ENCODE peak calls at places on chromosomes 2 and 18, in four cellular contexts. X is HepG2, U is GM12878, S is H1. F is an unnamed sample.

GRCh38 chr2:78980871-78981270 is 44.6 kb upstream of the REG3G start:
- DNase-seq in S (no peak), U (no peak), X (no peak), F (no peak)

GRCh38 chr2:180364719-180365118 is 357.6 kb upstream of the CWC22 start:
- DNase-seq in U (no peak), X (no peak), S (no peak), F (no peak)

GRCh38 chr2:129748653-129749052 is 230.8 kb upstream of the RAB6C start:
- DNase-seq in S (no peak), X (peak), U (no peak), F (no peak)

GRCh38 chr18:30093376-30093775 is 949.2 kb downstream of the DSC3 start:
- DNase-seq in U (no peak), X (no peak), S (no peak), F (no peak)

GRCh38 chr2:178579006-178579405 is 98.7 kb downstream of the PLEKHA3 start:
- DNase-seq in U (no peak), S (no peak), X (no peak), F (no peak)

GRCh38 chr18:58793361-58793760 is 71.3 kb upstream of the ZNF532 start:
- DNase-seq in X (no peak), S (no peak), U (no peak), F (no peak)

GRCh38 chr2:231334179-231334930 is 61.2 kb upstream of the B3GNT7 start:
- DNase-seq in X (no peak), U (no peak), S (no peak), F (no peak)

GRCh38 chr2:1660656-1661650 is 83.4 kb downstream of the PXDN start:
- DNase-seq in S (no peak), U (no peak), X (no peak), F (no peak)

GRCh38 chr18:35024965-35025364 is 16.2 kb upstream of the MAPRE2 start:
- DNase-seq in S (no peak), X (peak), U (no peak), F (no peak)

GRCh38 chr2:85516649-85517389 is 22.1 kb upstream of the MAT2A start:
- DNase-seq in X (peak), S (no peak), U (no peak), F (no peak)

GRCh38 chr18:12308386-12309100 is 502 bp downstream of the TUBB6 start:
- DNase-seq in S (peak), X (peak), U (no peak), F (peak)

GRCh38 chr2:188997276-188997675 is 23.1 kb downstream of the COL3A1 start:
- DNase-seq in U (no peak), S (no peak), X (no peak), F (no peak)

GRCh38 chr2:218282173-218282991 is 9.9 kb downstream of the TMBIM1 start:
- DNase-seq in U (no peak), X (no peak), S (no peak), F (no peak)

GRCh38 chr2:26649322-26649721 is 8.2 kb upstream of the CIB4 start:
- DNase-seq in U (no peak), X (no peak), S (no peak), F (peak)

GRCh38 chr2:160581448-160581847 is 87.8 kb upstream of the RBMS1 start:
- DNase-seq in X (no peak), S (no peak), U (no peak), F (no peak)

GRCh38 chr2:174326880-174327558 is 7.7 kb upstream of the SP9 start:
- DNase-seq in U (no peak), X (no peak), S (peak), F (no peak)

GRCh38 chr18:55300469-55301195 is 287.4 kb downstream of the TCF4 start:
- DNase-seq in S (no peak), X (no peak), U (no peak), F (no peak)

GRCh38 chr2:10085852-10086148 is 5.6 kb upstream of the CYS1 start:
- DNase-seq in X (no peak), S (no peak), U (no peak), F (no peak)

GRCh38 chr18:12305930-12306629 is 2.0 kb upstream of the TUBB6 start:
- DNase-seq in U (no peak), S (peak), X (no peak), F (no peak)

GRCh38 chr2:175414872-175415487 is 233.5 kb upstream of the ATP5MC3 start:
- DNase-seq in S (peak), X (peak), U (no peak), F (peak)

GRCh38 chr2:231292472-231293134 is 94.2 kb downstream of the ARMC9 start:
- DNase-seq in U (no peak), X (no peak), S (no peak), F (no peak)

GRCh38 chr2:144265654-144266053 is 254.3 kb downstream of the ZEB2 start:
- DNase-seq in S (no peak), X (no peak), U (no peak), F (no peak)

GRCh38 chr18:38421016-38421415 is 855.4 kb upstream of the CELF4 start:
- DNase-seq in X (no peak), S (no peak), U (no peak), F (no peak)

GRCh38 chr2:55949211-55949610 is 25.6 kb upstream of the EFEMP1 start:
- DNase-seq in U (no peak), S (no peak), X (no peak), F (no peak)

GRCh38 chr2:135510577-135510976 is 20.4 kb downstream of the ZRANB3 start:
- DNase-seq in X (no peak), S (no peak), U (no peak), F (no peak)

GRCh38 chr18:40904295-40904694 is 1050.7 kb upstream of the PIK3C3 start:
- DNase-seq in S (no peak), U (no peak), X (no peak), F (no peak)

GRCh38 chr2:119691651-119692245 is 12.7 kb downstream of the TMEM177 start:
- DNase-seq in X (peak), S (no peak), U (no peak), F (no peak)

GRCh38 chr18:48488388-48488850 is 50.4 kb upstream of the CTIF start:
- DNase-seq in U (no peak), S (no peak), X (peak), F (no peak)

GRCh38 chr2:160492401-160493226 is 993 bp downstream of the RBMS1 start:
- DNase-seq in X (peak), U (no peak), S (peak), F (peak)

GRCh38 chr2:98907966-98908905 is 27.8 kb downstream of the CRACDL start:
- DNase-seq in U (no peak), X (no peak), S (peak), F (no peak)

GRCh38 chr2:152084076-152084475 is 14.8 kb downstream of the CACNB4 start:
- DNase-seq in S (no peak), U (no peak), X (no peak), F (no peak)
- TF ChIP-seq SP1 in S (no peak), U (no peak), X (no peak), F (no peak)

GRCh38 chr2:71605173-71605641 is 151.8 kb downstream of the DYSF start:
- DNase-seq in X (no peak), U (no peak), S (peak), F (no peak)
- TF ChIP-seq SUZ12 in X (no peak), U (no peak), S (no peak), F (no peak)

DNA sequence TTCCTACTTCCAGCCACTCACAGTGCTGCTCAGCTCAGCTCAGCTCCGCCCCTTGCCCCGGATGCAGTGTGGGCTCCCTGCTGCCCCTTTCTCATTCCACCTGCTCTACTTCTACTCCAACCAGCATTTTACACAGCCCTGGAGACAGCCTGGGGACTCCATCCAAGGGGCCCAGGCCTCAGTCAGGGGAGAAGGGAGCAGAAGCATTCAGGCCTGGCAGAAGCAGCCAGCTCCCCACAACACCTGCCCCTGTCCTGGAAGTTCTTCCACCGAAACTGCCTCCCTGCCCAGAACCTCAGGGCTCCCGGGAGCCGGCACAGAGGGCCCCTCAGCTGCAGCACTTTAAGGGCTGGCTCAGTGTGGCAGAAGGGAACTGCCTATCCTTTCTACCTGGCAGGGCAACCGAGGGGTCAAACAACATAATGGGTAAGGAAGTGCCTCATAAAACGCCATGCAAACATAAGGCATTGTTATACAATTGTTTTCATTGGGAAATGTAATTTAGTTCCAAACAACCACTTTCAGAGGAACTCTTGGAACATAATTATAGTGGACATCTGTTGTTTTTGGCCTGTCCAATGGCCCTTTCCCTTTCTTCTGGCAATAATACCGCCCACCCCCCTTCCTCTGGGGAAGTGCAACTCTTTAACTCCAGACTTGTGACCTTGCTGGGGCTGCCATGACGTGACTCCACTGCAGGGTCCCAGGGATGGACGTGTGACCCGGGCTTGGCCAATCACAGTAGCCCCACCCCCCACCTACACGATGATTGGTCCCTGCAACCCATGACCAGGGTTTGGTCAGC is 102.4 kb downstream of the LIPG start:
- DNase-seq in X (no peak), S (peak), U (no peak), F (no peak)
- TF ChIP-seq SP1 in X (no peak), S (no peak), U (no peak), F (no peak)

GRCh38 chr2:206858972-206859739 is 80.2 kb upstream of the CPO start:
- DNase-seq in S (no peak), X (no peak), U (no peak), F (no peak)
- TF ChIP-seq SUZ12 in S (no peak), X (no peak), U (no peak), F (no peak)

GRCh38 chr2:88624477-88624876 is 2.8 kb downstream of the EIF2AK3 start:
- DNase-seq in S (no peak), X (no peak), U (no peak), F (no peak)
- TF ChIP-seq SP1 in S (no peak), X (no peak), U (no peak), F (no peak)

DNA sequence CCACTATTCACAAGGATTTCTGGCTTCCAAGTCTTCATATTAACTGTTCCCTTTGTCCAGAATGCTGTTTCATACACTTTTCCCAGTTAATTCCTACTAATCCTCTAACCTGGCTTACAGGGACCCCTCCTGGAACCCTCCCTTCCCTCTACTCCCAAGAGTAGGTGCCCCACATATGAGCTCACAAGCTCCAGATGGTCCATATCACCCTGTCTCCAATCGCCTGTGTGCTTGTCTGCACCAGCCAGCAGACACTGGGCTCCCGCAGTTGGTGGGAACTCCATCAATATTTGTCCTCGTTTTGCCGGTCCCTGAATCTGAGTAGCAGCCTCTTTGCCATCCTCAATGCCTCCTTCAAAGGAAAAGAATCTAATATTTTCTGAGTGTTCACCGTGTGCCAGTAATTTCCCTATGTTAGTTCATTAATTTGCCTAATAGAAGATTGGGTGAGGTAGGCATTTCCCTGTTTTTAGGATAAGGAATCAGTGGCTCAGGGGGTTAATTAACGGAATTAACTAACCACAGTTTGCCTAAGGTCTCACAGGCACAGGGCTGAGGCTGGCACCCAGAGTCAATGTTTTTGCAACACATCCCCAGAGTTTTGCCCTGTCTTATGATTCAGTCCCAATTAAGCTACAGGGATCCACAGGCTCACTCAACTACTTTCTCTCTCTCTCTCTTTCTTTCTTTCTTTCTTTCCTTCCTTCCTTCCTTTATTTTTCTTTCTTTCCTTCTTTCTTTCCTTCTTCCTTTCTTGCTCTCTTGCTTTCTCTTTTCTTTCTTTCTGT is 141.6 kb upstream of the CYP1B1 start:
- DNase-seq in S (no peak), U (no peak), X (no peak), F (no peak)
- TF ChIP-seq SUZ12 in S (no peak), U (no peak), X (no peak), F (no peak)

GRCh38 chr18:76524477-76524876 is 29.4 kb upstream of the ZNF516 start:
- DNase-seq in U (no peak), S (no peak), X (no peak), F (no peak)

GRCh38 chr18:76528477-76529432 is 33.7 kb upstream of the ZNF516 start:
- DNase-seq in S (no peak), X (peak), U (peak), F (no peak)

GRCh38 chr18:76522104-76522503 is 27.1 kb upstream of the ZNF516 start:
- DNase-seq in X (no peak), S (no peak), U (no peak), F (no peak)

GRCh38 chr18:76522551-76522950 is 27.5 kb upstream of the ZNF516 start:
- DNase-seq in U (no peak), S (no peak), X (no peak), F (no peak)

GRCh38 chr18:76524900-76525698 is 30.1 kb upstream of the ZNF516 start:
- DNase-seq in S (no peak), U (no peak), X (peak), F (peak)
- TF ChIP-seq SP1 in S (no peak), U (no peak), X (no peak), F (no peak)

GRCh38 chr2:186907897-186908296 is 58.9 kb upstream of the ZSWIM2 start:
- DNase-seq in U (no peak), S (no peak), X (no peak), F (no peak)

GRCh38 chr2:186909095-186909494 is 60.1 kb upstream of the ZSWIM2 start:
- DNase-seq in S (no peak), X (no peak), U (no peak), F (no peak)

DNA sequence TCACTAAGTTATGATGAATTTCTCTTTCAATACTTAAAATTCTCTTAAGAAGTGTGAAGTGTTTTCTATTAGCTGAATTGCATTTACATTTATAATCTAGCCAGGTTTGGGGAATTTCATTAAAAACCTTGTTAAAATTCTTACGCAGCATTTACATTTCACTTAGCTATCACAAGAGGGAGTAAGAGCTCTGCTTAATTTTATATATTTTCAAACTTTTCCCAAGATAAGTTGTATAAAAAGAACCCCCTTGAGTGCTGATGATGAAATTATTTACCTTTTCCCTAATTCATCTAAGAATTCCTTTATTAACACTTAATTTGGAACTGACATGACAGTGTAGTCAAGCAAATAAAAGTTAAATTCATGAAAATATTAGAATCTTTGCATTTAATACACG is 54.2 kb upstream of the ZSWIM2 start:
- DNase-seq in U (no peak), S (no peak), X (no peak), F (no peak)
- TF ChIP-seq SUZ12 in U (no peak), S (no peak), X (no peak), F (no peak)

GRCh38 chr2:70939847-70940580 is 4.3 kb downstream of the ATP6V1B1 start:
- DNase-seq in X (no peak), S (peak), U (no peak), F (no peak)

GRCh38 chr2:70939001-70939846 is 3.5 kb downstream of the ATP6V1B1 start:
- DNase-seq in U (no peak), X (no peak), S (peak), F (no peak)

GRCh38 chr2:70942396-70942795 is 6.7 kb downstream of the ATP6V1B1 start:
- DNase-seq in S (no peak), U (no peak), X (no peak), F (no peak)

GRCh38 chr2:70941701-70942100 is 6.0 kb downstream of the ATP6V1B1 start:
- DNase-seq in S (no peak), X (no peak), U (no peak), F (no peak)

GRCh38 chr2:70941186-70941585 is 5.5 kb downstream of the ATP6V1B1 start:
- DNase-seq in S (peak), U (no peak), X (no peak), F (no peak)
- TF ChIP-seq SP1 in S (no peak), U (no peak), X (no peak), F (no peak)